ENCODE peak calls at places on chromosomes 6 and 20, in five cellular contexts. J is IMR-90, G is spleen, Q is A549, A is adrenal gland. O is an unnamed sample.

GRCh38 chr6:51855310-51856082 is 231.9 kb downstream of the PKHD1 start:
- DNase-seq in J (peak), G (no peak), Q (peak), A (peak), O (peak)

GRCh38 chr6:28474441-28475219 is 31.3 kb upstream of the ZSCAN23 start:
- DNase-seq in A (no peak), G (no peak), J (peak), Q (peak), O (peak)

GRCh38 chr6:71886184-71887005 is at the start of gene RIMS1:
- DNase-seq in G (peak), A (peak), J (no peak), Q (peak), O (no peak)

GRCh38 chr6:122799916-122800701 is 11.1 kb downstream of the SMPDL3A start:
- DNase-seq in G (no peak), Q (no peak), A (no peak), J (peak), O (no peak)

GRCh38 chr6:8879334-8879733 is 444.0 kb upstream of the SLC35B3 start:
- DNase-seq in G (no peak), J (no peak), Q (no peak), A (no peak), O (no peak)

GRCh38 chr6:47256361-47256760 is 53.3 kb downstream of the TNFRSF21 start:
- DNase-seq in A (no peak), G (no peak), J (no peak), Q (no peak), O (no peak)

GRCh38 chr20:4160761-4161305 is 145.5 kb upstream of the RNF24 start:
- DNase-seq in A (peak), J (peak), Q (no peak), G (peak), O (no peak)

GRCh38 chr6:29651413-29652197 is 5.3 kb upstream of the MOG start:
- DNase-seq in Q (peak), G (no peak), A (no peak), J (peak), O (no peak)

GRCh38 chr6:134938896-134939295 is 11.0 kb downstream of the ALDH8A1 start:
- DNase-seq in G (no peak), J (peak), A (no peak), Q (no peak), O (no peak)

GRCh38 chr6:153727910-153728309 is 311.1 kb upstream of the OPRM1 start:
- DNase-seq in G (no peak), J (no peak), A (no peak), Q (no peak), O (no peak)

GRCh38 chr20:10453241-10453640 is 18.1 kb downstream of the SLX4IP start:
- DNase-seq in A (no peak), G (peak), Q (no peak), J (no peak), O (no peak)

GRCh38 chr6:139982652-139983051 is 608.2 kb upstream of the CITED2 start:
- DNase-seq in J (peak), A (no peak), G (no peak), Q (no peak), O (no peak)

GRCh38 chr6:8481727-8482126 is 46.4 kb upstream of the SLC35B3 start:
- DNase-seq in Q (no peak), A (no peak), J (no peak), G (no peak), O (peak)

GRCh38 chr6:108616544-108616943 is 55.8 kb downstream of the FOXO3 start:
- DNase-seq in G (no peak), A (no peak), Q (no peak), J (peak), O (no peak)

GRCh38 chr6:82906951-82907350 is 158.7 kb downstream of the UBE3D start:
- DNase-seq in A (no peak), J (peak), G (no peak), Q (no peak), O (peak)

GRCh38 chr20:50320910-50321796 is 130.5 kb downstream of the CEBPB start:
- DNase-seq in A (peak), Q (peak), J (peak), G (peak), O (peak)

GRCh38 chr6:1118287-1118647 is 193.6 kb upstream of the FOXQ1 start:
- DNase-seq in Q (no peak), J (no peak), A (no peak), G (no peak), O (no peak)

GRCh38 chr6:28488916-28489365 is 26.7 kb downstream of the GPX6 start:
- DNase-seq in J (peak), Q (no peak), G (no peak), A (no peak), O (no peak)

GRCh38 chr6:143396497-143397228 is 53.8 kb downstream of the ADAT2 start:
- DNase-seq in J (no peak), G (no peak), Q (no peak), A (no peak), O (no peak)

GRCh38 chr6:158040051-158040803 is 58.6 kb downstream of the SYNJ2 start:
- DNase-seq in Q (peak), J (peak), A (peak), G (no peak), O (peak)

GRCh38 chr6:43736211-43736786 is 33.7 kb upstream of the VEGFA start:
- DNase-seq in G (peak), A (no peak), J (no peak), Q (no peak), O (no peak)

GRCh38 chr6:19039287-19039686 is 652.1 kb downstream of the RNF144B start:
- DNase-seq in G (no peak), A (no peak), Q (no peak), J (no peak), O (no peak)

GRCh38 chr6:53603381-53604121 is 58.6 kb upstream of the GCLC start:
- DNase-seq in J (peak), Q (no peak), G (no peak), A (peak), O (no peak)

GRCh38 chr6:95087394-95088097 is 489.8 kb upstream of the MANEA start:
- DNase-seq in G (no peak), A (no peak), J (peak), Q (no peak), O (no peak)

GRCh38 chr20:25058051-25058796 is at the start of gene ACSS1:
- DNase-seq in A (peak), G (peak), Q (peak), J (peak), O (no peak)

GRCh38 chr20:25058797-25059486 is 1.0 kb upstream of the ACSS1 start:
- DNase-seq in G (peak), A (no peak), Q (peak), J (peak), O (no peak)

GRCh38 chr20:25055711-25056492 is 2.0 kb downstream of the ACSS1 start:
- DNase-seq in Q (no peak), G (peak), A (no peak), J (peak), O (no peak)

GRCh38 chr20:25056601-25057233 is 1.2 kb downstream of the ACSS1 start:
- DNase-seq in A (no peak), G (peak), J (no peak), Q (no peak), O (no peak)

GRCh38 chr20:25057234-25058050 is 497 bp downstream of the ACSS1 start:
- DNase-seq in J (peak), A (peak), Q (peak), G (peak), O (no peak)
- TF ChIP-seq POLR2A in J (no peak), A (no peak), Q (no peak), G (no peak), O (no peak)

DNA sequence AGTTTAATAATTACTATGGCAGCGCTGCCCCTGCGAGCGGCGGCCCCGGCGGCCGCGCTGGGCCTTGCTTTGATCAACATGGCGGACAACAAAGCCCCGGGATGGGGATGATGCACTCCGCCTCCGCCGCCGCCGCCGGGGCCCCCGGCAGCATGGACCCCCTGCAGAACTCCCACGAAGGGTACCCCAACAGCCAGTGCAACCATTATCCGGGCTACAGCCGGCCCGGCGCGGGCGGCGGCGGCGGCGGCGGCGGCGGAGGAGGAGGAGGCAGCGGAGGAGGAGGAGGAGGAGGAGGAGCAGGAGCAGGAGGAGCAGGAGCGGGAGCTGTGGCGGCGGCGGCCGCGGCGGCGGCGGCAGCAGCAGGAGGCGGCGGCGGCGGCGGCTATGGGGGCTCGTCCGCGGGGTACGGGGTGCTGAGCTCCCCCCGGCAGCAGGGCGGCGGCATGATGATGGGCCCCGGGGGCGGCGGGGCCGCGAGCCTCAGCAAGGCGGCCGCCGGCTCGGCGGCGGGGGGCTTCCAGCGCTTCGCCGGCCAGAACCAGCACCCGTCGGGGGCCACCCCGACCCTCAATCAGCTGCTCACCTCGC is 1.5 kb downstream of the ARID1B start:
- DNase-seq in J (no peak), A (peak), Q (no peak), G (peak), O (no peak)
- TF ChIP-seq POLR2A in J (no peak), A (no peak), Q (peak), G (no peak), O (peak)

GRCh38 chr6:42201382-42201781 is 6.6 kb upstream of the GUCA1B start:
- DNase-seq in G (no peak), A (no peak), J (peak), Q (no peak), O (no peak)

GRCh38 chr6:42199106-42199981 is 4.6 kb upstream of the GUCA1B start:
- DNase-seq in A (no peak), J (peak), Q (no peak), G (no peak), O (no peak)

GRCh38 chr6:42195415-42195814 is 659 bp upstream of the GUCA1B start:
- DNase-seq in J (no peak), G (no peak), Q (no peak), A (no peak), O (no peak)

GRCh38 chr6:42200035-42200434 is 5.3 kb upstream of the GUCA1B start:
- DNase-seq in A (no peak), G (no peak), Q (no peak), J (peak), O (peak)

DNA sequence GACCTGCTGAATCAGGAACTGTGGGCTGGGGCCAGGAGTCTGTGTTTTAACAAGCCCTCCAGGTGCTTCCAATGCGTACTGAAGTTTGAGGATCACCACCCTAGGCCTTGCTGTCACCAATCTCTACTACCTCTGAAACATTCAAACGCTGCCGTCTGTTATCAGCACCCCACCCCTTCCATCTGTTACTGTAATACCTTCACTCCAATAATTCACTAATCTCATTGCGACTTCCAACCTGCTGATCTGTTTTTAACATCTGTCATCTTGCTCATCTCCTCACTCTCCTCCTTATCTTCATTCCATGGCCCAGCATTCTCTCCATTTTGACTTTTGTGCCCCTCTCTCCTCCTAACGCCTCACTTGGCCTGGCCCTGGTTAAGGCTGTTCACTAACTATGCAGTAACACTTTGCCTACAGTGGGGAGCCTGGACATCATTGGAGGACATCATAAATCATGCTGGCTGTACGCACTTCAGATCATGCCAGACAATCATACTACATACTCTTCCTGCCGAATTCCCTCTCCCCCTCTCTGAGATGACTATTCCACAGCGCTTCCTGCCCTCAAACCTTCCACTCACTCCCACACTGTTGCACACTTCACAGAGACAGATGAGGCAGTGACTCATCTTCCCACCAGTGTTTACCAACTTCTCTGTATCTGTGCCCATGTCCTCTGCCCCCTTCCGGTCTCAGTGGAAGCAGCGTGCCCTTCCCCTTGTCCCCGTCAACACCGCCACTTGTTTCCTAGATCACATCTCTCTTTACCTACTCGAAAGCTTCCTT is 3.0 kb upstream of the GUCA1B start:
- DNase-seq in A (no peak), Q (peak), J (peak), G (no peak), O (peak)
- TF ChIP-seq POLR2A in A (no peak), Q (no peak), J (no peak), G (no peak), O (no peak)

DNA sequence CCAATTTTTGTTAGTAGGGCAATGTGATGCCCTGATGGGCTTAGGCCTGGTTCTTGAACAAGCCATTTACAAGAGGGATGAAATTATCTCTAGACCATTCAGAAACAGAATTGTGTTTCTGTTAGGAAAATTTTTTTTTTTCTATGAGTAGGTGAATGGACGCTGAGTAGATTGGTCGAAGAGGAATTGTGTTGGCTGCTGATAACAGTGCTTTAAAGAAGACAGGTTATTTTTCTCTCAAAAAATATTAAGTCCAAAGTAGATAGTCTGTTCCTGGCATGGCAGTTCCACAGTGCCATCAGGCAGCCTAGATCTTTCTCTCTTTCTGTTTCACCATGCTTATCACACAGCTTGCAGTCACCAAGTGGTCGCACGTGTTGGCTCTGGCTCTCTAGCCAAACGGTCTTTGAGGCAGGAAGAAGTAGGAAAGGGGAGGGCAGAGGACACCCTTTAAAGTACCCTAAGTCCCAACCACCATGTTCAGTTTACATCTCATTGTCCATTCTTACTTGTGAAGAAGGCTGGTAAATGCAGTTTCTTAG is 22.4 kb upstream of the SERINC3 start:
- DNase-seq in J (no peak), G (no peak), A (no peak), Q (no peak), O (no peak)
- TF ChIP-seq POLR2A in J (no peak), G (no peak), A (no peak), Q (no peak), O (no peak)